ENCODE peak calls at places on chromosomes 11 and 22, in four cellular contexts. E is GM23338, H is keratinocyte, Z is MM.1S. U is an unnamed sample.
A peak's percentile ranks its signal among the peaks of the same experiment; 100 is the strongest.

GRCh38 chr11:121571466-121571865 is 118.7 kb upstream of the SORL1-AS1 start:
- DNase-seq in Z (no peak), H (no peak), E (no peak), U (no peak)

GRCh38 chr22:48937032-48937639 is 890.5 kb downstream of the BRD1 start:
- DNase-seq in H (no peak), E (no peak), Z (no peak), U (no peak)

GRCh38 chr11:114272311-114272710 is 23.9 kb upstream of the NNMT start:
- DNase-seq in Z (no peak), H (no peak), E (no peak), U (no peak)

GRCh38 chr11:43818220-43818619 is 62.4 kb upstream of the ALKBH3 start:
- DNase-seq in Z (no peak), E (no peak), H (peak; percentile 93), U (no peak)

GRCh38 chr11:122817121-122817520 is 21.2 kb upstream of the CRTAM start:
- DNase-seq in Z (no peak), E (no peak), H (no peak), U (no peak)

GRCh38 chr11:27995082-27995481 is 112.9 kb downstream of the KIF18A start:
- DNase-seq in H (no peak), E (no peak), Z (no peak), U (no peak)

GRCh38 chr11:130179396-130180306 is 20.1 kb downstream of the ST14 start:
- DNase-seq in E (no peak), Z (peak; percentile 13), H (no peak), U (no peak)

GRCh38 chr11:104146421-104146820 is 17.5 kb downstream of the PDGFD start:
- DNase-seq in Z (no peak), H (no peak), E (no peak), U (no peak)

GRCh38 chr11:111814106-111814505 is 47.9 kb upstream of the PPP2R1B start:
- DNase-seq in Z (no peak), H (no peak), E (no peak), U (no peak)

DNA sequence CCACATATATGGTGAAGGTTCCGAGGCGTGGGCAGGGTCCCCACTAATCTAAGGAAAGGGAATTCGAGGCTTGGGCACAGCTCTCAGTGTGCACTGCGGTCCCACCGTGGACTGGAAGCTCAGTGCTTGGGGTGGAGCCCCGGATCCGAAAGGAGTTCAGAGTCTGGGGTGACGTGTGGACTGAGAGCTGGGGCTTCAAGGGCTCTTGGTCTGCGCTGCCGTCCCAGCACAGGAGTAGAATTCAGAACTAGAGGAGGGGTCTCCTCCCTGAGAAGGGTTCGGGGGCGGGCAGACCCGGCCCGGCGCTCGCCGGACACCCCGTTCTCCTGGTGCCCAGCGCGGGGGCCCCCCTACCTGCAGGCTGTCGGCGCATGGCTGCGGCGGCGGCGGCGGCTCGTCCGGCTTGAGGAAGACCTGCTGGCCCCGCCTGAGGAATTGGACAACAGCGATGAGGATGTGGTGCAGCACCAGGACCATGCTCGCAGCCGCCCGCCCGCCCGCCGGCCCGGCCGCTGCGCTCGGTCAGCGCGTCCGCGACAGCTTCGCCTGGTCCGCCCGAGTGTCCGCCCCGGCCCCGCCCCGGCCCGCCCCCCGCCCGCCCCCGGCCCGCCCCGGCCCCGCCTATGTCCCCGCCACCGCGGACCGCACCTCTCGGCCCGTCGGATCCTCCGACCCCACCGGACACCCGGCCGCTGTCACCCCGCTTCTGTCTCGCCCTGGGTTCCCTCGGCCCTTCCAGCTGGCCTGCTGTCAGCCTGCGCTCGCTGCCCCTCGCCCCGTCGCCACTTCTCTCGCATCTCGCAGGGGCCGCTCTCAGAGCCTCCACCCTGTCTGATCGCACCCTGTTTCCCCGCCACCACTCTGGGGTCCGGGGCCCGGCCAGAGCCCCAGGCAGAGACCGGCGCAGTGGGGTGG is 32.1 kb downstream of the PDE2A start:
- DNase-seq in E (peak; percentile 56), Z (peak; percentile 12), H (peak; percentile 9), U (peak; percentile 33)
- TF ChIP-seq EZH2 in E (peak; percentile 53), Z (no peak), H (peak; percentile 76), U (peak; percentile 70)

DNA sequence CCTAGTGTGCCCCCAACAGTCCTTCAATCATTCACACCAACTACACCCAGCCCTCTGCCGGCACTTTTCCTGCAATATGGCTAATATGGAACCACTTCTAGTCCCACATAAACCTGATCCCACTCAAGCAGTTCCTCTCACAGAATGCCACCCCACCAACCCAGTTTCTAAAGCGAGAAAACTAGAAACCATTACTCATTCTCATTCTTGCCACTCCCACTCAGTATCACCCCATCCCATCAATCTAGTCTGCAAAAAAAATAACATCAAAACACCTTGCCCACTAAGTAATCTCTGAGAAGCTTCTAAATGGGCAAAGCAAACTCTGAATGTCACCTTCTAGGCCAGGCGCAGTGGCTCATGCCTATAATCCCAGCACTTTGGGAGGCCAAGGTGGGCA is 17.9 kb downstream of the NAP1L4 start:
- DNase-seq in H (no peak), Z (no peak), E (no peak), U (no peak)
- TF ChIP-seq EZH2 in H (no peak), Z (no peak), E (no peak), U (no peak)

DNA sequence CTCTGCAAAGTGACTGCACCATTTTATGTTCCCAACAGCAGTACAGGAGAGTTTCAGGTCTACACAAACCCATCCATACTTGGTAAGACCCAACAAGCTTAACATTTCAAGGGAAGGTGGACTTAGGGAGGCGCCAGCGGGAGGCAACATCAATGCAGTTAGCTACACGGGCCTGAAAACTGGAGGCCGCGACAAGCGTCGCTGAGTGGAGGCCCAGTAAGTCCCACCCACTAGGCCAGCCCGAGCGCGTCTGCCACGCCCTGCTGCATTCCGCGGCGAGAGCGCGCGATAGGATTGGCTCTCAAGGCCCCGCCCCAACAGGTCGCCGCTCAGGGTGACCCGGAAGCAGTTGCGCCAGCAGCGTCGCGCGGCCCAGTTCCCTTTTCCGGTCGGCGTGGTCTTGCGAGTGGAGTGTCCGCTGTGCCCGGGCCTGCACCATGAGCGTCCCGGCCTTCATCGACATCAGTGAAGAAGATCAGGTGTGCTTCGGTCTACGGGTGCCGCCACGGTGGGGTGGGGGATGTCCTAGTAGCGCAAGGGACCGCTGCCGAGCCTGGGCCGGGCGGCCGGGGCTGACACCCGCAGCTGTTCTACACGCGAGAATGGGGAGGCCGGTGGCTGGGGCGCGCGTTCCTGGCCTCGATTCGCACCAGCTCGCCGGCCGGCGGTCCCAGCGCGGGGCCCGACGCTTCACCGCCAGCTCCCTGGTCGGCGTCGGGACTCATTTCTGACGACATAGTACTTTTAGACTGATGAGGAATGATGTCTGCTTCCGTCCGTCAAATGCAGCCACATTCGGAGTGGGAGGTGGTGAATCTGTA is at the start of gene EIF3M:
- DNase-seq in Z (peak; percentile 97), H (peak; percentile 84), E (peak; percentile 97), U (peak; percentile 96)
- TF ChIP-seq EZH2 in Z (no peak), H (no peak), E (no peak), U (no peak)

DNA sequence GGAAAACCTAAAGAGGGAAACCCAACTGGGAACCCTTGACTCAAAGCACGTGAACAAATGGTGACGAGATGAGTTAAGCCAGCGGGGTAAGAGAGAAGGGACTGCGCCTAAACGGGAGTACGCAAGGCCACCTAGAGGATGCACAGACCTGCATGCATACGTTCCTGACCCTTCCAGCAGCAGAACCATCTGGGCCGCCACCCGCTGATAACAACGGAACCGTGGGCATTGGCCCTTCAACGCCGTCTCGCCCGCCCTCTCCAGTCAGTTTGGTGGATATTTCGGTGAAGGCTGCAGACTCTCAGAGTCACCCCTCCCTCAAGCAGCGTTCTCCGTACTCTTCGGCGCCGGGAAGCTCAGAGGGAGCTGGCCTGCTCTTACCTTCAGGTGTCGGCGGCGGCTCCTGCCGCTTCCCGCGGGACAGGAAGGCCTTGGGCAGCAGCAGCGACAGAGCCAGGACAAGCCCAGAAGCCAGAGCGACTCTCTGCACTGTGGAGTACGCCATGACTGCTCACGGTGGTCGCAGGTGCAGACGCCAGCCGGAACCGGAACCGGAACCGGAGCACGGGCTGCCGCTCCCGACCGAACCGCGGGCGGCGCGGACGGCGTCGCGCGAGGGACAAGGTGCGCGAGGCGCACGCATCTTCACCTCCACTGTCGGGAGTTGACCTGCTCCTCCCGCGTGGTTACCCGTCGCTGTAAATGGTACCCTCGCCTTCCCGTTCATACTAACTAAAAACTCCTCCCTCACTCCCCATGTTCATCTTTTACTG is at the start of gene RIC3:
- DNase-seq in Z (no peak), E (peak; percentile 79), H (no peak), U (no peak)
- TF ChIP-seq EZH2 in Z (no peak), E (no peak), H (peak; percentile 96), U (peak; percentile 76)

U was measured in endothelial cell of umbilical vein.